ENCODE peak calls at places on chromosomes 13 and 19, in four cellular contexts. B, W, I and P are unnamed samples.

GRCh38 chr19:8335343-8336071 is 7.6 kb downstream of the KANK3 start:
- DNase-seq in B (no peak), W (no peak), I (no peak), P (no peak)

GRCh38 chr19:17579523-17580244 is 24.2 kb downstream of the COLGALT1 start:
- DNase-seq in B (no peak), W (peak), I (no peak), P (no peak)

GRCh38 chr19:45428385-45429231 is 4.9 kb upstream of the ERCC1 start:
- DNase-seq in B (no peak), W (peak), I (no peak), P (no peak)

GRCh38 chr19:50266896-50267295 is 62.3 kb downstream of the KCNC3 start:
- DNase-seq in B (no peak), W (no peak), I (no peak), P (no peak)

GRCh38 chr19:14400913-14401312 is 18.2 kb downstream of the DDX39A start:
- DNase-seq in B (no peak), W (no peak), I (no peak), P (no peak)

GRCh38 chr19:4676955-4677731 is 7.0 kb upstream of the MYDGF start:
- DNase-seq in B (no peak), W (peak), I (peak), P (no peak)

GRCh38 chr19:35791814-35792279 is 16.5 kb downstream of the ARHGAP33 start:
- DNase-seq in B (no peak), W (no peak), I (no peak), P (no peak)

GRCh38 chr13:101305981-101306411 is 110.3 kb downstream of the NALCN start:
- DNase-seq in B (no peak), W (no peak), I (no peak), P (no peak)

GRCh38 chr13:24162604-24163003 is 2.1 kb downstream of the SPATA13 start:
- DNase-seq in B (no peak), W (peak), I (no peak), P (no peak)

GRCh38 chr13:112760440-112760839 is 70.6 kb downstream of the ATP11A start:
- DNase-seq in B (no peak), W (peak), I (no peak), P (no peak)

GRCh38 chr13:98252931-98253470 is 75.9 kb upstream of the RNF113B start:
- DNase-seq in B (no peak), W (peak), I (no peak), P (no peak)

GRCh38 chr13:62704795-62705329 is 1289.2 kb upstream of the PCDH20 start:
- DNase-seq in B (no peak), W (no peak), I (no peak), P (no peak)

GRCh38 chr13:82688400-82688999 is 1193.8 kb downstream of the SLITRK1 start:
- DNase-seq in B (no peak), W (peak), I (no peak), P (no peak)

GRCh38 chr13:73465629-73465974 is 406.8 kb downstream of the KLF5 start:
- DNase-seq in B (no peak), W (no peak), I (no peak), P (no peak)

GRCh38 chr13:50365683-50366391 is 350.6 kb downstream of the KCNRG start:
- DNase-seq in B (peak), W (peak), I (no peak), P (peak)

GRCh38 chr19:49637865-49638350 is 2.0 kb downstream of the RRAS start:
- DNase-seq in B (peak), W (peak), I (no peak), P (peak)

GRCh38 chr13:75481176-75482069 is 546 bp downstream of the TBC1D4 start:
- DNase-seq in B (peak), W (no peak), I (peak), P (no peak)

GRCh38 chr13:45132384-45133064 is 12.2 kb downstream of the GTF2F2 start:
- DNase-seq in B (no peak), W (no peak), I (no peak), P (no peak)

GRCh38 chr13:99196466-99197256 is 4.0 kb upstream of the UBAC2 start:
- DNase-seq in B (no peak), W (peak), I (no peak), P (no peak)

GRCh38 chr13:106594986-106595385 is 27.0 kb upstream of the ARGLU1 start:
- DNase-seq in B (no peak), W (peak), I (no peak), P (no peak)

GRCh38 chr19:2627855-2628254 is 74.6 kb downstream of the GNG7 start:
- DNase-seq in B (no peak), W (no peak), I (no peak), P (no peak)

GRCh38 chr13:98797456-98797855 is 45.0 kb upstream of the SLC15A1 start:
- DNase-seq in B (no peak), W (no peak), I (no peak), P (peak)

GRCh38 chr13:43744630-43745029 is 42.1 kb downstream of the ENOX1 start:
- DNase-seq in B (no peak), W (peak), I (no peak), P (no peak)

GRCh38 chr19:33368074-33368864 is 5.2 kb upstream of the CEBPG start:
- DNase-seq in B (no peak), W (no peak), I (no peak), P (no peak)

GRCh38 chr19:19615086-19615485 is 3.4 kb downstream of the PBX4 start:
- DNase-seq in B (no peak), W (no peak), I (no peak), P (no peak)

GRCh38 chr19:58586131-58586765 is 13.1 kb upstream of the MZF1 start:
- DNase-seq in B (no peak), W (no peak), I (no peak), P (no peak)

GRCh38 chr19:18999896-19000620 is 33.3 kb downstream of the SUGP2 start:
- DNase-seq in B (no peak), W (peak), I (no peak), P (no peak)

GRCh38 chr13:90008707-90009149 is 1338.8 kb upstream of the MIR17HG start:
- DNase-seq in B (no peak), W (no peak), I (no peak), P (no peak)

GRCh38 chr13:97120976-97121375 is 101.2 kb upstream of the MBNL2 start:
- DNase-seq in B (no peak), W (no peak), I (no peak), P (no peak)

GRCh38 chr13:75687145-75687763 is 51.1 kb downstream of the LMO7 start:
- DNase-seq in B (no peak), W (peak), I (peak), P (no peak)

GRCh38 chr13:90800082-90800746 is 547.3 kb upstream of the MIR17HG start:
- DNase-seq in B (peak), W (peak), I (peak), P (no peak)

GRCh38 chr19:5968431-5969373 is 9.2 kb downstream of the RANBP3 start:
- DNase-seq in B (no peak), W (no peak), I (peak), P (no peak)

GRCh38 chr13:109764474-109765292 is 21.7 kb downstream of the IRS2 start:
- DNase-seq in B (no peak), W (no peak), I (peak), P (peak)

GRCh38 chr13:45219938-45220375 is 19.1 kb upstream of the KCTD4 start:
- DNase-seq in B (no peak), W (peak), I (no peak), P (no peak)

GRCh38 chr19:45179063-45179847 is 671 bp downstream of the BLOC1S3 start:
- DNase-seq in B (no peak), W (peak), I (no peak), P (no peak)

GRCh38 chr13:105442941-105443340 is 1092.5 kb downstream of the EFNB2 start:
- DNase-seq in B (peak), W (peak), I (peak), P (no peak)

GRCh38 chr19:46586294-46586693 is 14.8 kb upstream of the CALM3 start:
- DNase-seq in B (no peak), W (no peak), I (no peak), P (no peak)